ENCODE peak calls at places on chromosome 10, in four cellular contexts. P is A549, I is K562, L is GM12878. Z is an unnamed sample.

GRCh38 chr10:47143072-47143471 is 156.9 kb upstream of the GDF10 start:
- DNase-seq in P (no peak), I (no peak), L (no peak), Z (no peak)

GRCh38 chr10:107740962-107741690 is 576.6 kb upstream of the SORCS1 start:
- DNase-seq in P (no peak), I (no peak), L (no peak), Z (no peak)

GRCh38 chr10:44043646-44044368 is 341.1 kb downstream of the CXCL12 start:
- DNase-seq in P (no peak), I (no peak), L (no peak), Z (no peak)

GRCh38 chr10:107238275-107238674 is 73.8 kb upstream of the SORCS1 start:
- DNase-seq in P (no peak), I (no peak), L (no peak), Z (no peak)

GRCh38 chr10:100395626-100396025 is 48.6 kb downstream of the SCD start:
- DNase-seq in P (no peak), I (no peak), L (no peak), Z (peak)

GRCh38 chr10:88792656-88793055 is 9.9 kb upstream of the LIPM start:
- DNase-seq in P (no peak), I (no peak), L (peak), Z (no peak)

GRCh38 chr10:23158370-23158769 is 33.7 kb upstream of the PTF1A start:
- DNase-seq in P (peak), I (peak), L (no peak), Z (peak)

GRCh38 chr10:28838908-28839307 is 161.6 kb downstream of the BAMBI start:
- DNase-seq in P (no peak), I (no peak), L (no peak), Z (peak)

GRCh38 chr10:94358480-94358879 is 4.3 kb downstream of the NOC3L start:
- DNase-seq in P (no peak), I (no peak), L (no peak), Z (peak)

GRCh38 chr10:117425908-117426566 is 50.8 kb upstream of the PDZD8 start:
- DNase-seq in P (no peak), I (no peak), L (no peak), Z (no peak)

GRCh38 chr10:90394306-90394705 is 463.5 kb downstream of the HTR7 start:
- DNase-seq in P (no peak), I (no peak), L (no peak), Z (no peak)

GRCh38 chr10:114068054-114068707 is 24.5 kb downstream of the ADRB1 start:
- DNase-seq in P (no peak), I (no peak), L (no peak), Z (no peak)

DNA sequence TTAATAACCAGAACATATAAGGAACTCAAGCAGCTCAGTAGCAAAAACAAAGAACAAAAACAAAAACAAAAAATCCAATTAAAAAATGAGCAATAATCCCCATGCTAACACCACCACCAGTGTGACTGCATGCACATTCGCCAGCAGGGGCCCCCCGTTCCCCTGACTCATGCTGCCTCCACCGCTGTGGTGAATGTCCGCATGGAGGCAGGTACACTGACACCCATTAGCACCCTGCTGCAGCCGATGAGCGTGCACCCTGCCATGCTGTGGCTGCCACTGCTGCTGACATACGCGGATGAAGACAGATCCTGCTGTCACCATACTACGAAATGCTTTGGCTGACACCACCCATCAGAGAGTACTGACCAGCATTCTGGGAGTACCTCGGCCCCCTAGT is 321.6 kb upstream of the LRRTM3 start:
- DNase-seq in P (no peak), I (no peak), L (no peak), Z (no peak)
- TF ChIP-seq BHLHE40 in P (no peak), I (no peak), L (no peak), Z (no peak)

DNA sequence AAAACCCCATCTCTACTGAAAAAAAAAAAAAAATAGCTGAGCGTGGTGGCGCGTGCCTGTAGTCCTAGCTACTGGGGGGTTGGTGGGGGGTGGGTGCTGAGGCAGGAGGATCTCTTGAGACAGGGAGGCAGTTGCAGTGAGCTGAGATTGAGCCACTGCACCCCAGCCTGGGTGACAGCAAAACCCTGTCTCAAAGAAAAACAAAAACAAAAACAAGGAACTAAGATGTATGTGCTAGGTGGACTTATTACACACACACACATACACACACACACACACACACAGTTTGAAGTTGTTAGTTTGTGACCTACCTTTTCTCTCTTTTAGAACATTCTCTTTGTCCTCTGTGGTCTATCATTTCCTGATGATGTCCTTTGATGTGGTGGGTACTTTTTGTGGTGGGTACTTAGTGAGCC is 53.5 kb downstream of the EXOC6 start:
- DNase-seq in P (no peak), I (no peak), L (peak), Z (no peak)
- TF ChIP-seq HDAC2 in P (no peak), I (no peak), L (no peak), Z (no peak)

GRCh38 chr10:31602541-31603244 is 283.7 kb downstream of the ZEB1 start:
- DNase-seq in P (peak), I (no peak), L (no peak), Z (no peak)
- TF ChIP-seq BHLHE40 in P (no peak), I (no peak), L (no peak), Z (no peak)

GRCh38 chr10:58318346-58318745 is 16.5 kb upstream of the UBE2D1 start:
- DNase-seq in P (no peak), I (no peak), L (no peak), Z (no peak)

GRCh38 chr10:58320351-58321065 is 14.3 kb upstream of the UBE2D1 start:
- DNase-seq in P (no peak), I (no peak), L (no peak), Z (no peak)

GRCh38 chr10:58322072-58322834 is 12.6 kb upstream of the UBE2D1 start:
- DNase-seq in P (no peak), I (no peak), L (no peak), Z (peak)

GRCh38 chr10:58316874-58317273 is 17.9 kb upstream of the UBE2D1 start:
- DNase-seq in P (no peak), I (no peak), L (no peak), Z (no peak)

GRCh38 chr10:58319599-58319998 is 15.2 kb upstream of the UBE2D1 start:
- DNase-seq in P (no peak), I (no peak), L (no peak), Z (peak)
- TF ChIP-seq HDAC2 in P (no peak), I (no peak), L (no peak), Z (no peak)

DNA sequence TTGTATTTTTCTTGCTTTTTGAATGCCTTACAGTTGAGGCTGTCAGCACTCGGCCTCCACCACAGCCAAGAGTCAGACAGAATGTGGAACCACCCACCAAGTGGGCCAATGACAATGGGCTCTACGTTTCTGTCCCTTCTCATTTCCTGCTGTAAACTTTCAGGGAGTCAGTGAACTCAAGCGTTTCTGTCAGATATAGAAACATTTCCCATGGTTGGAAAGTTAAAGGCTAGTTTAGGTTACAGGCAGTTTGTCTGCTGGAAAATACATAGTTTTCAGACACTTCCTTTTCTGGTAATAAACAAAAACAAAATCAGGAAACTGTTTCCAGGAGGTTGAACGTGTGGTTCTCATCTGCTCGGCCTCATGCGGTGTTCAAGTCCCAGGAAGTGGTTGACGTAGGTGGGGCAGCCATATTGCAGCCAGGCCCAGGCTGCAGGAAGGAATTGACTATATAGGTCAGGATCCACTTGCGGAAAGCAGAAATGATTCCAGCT is 245.1 kb downstream of the CAMK1D start:
- DNase-seq in P (no peak), I (no peak), L (no peak), Z (no peak)
- TF ChIP-seq BHLHE40 in P (no peak), I (no peak), L (no peak), Z (no peak)

GRCh38 chr10:5583525-5584175 is 58.9 kb downstream of the CALML3 start:
- DNase-seq in P (no peak), I (no peak), L (peak), Z (no peak)
- TF ChIP-seq HDAC2 in P (no peak), I (no peak), L (no peak), Z (no peak)

GRCh38 chr10:124860426-124860825 is 58.8 kb downstream of the ABRAXAS2 start:
- DNase-seq in P (no peak), I (no peak), L (no peak), Z (no peak)

GRCh38 chr10:124865676-124866075 is 64.1 kb downstream of the ABRAXAS2 start:
- DNase-seq in P (no peak), I (no peak), L (no peak), Z (no peak)

GRCh38 chr10:124867304-124867703 is 65.7 kb downstream of the ABRAXAS2 start:
- DNase-seq in P (no peak), I (no peak), L (no peak), Z (no peak)

GRCh38 chr10:124866812-124867211 is 65.2 kb downstream of the ABRAXAS2 start:
- DNase-seq in P (no peak), I (no peak), L (no peak), Z (no peak)

GRCh38 chr10:124864421-124865193 is 63.0 kb downstream of the ABRAXAS2 start:
- DNase-seq in P (no peak), I (no peak), L (no peak), Z (peak)
- TF ChIP-seq BHLHE40 in P (no peak), I (no peak), L (no peak), Z (no peak)

GRCh38 chr10:131848741-131849590 is 51.8 kb upstream of the PPP2R2D start:
- DNase-seq in P (no peak), I (no peak), L (no peak), Z (no peak)

GRCh38 chr10:131849591-131850489 is 51.0 kb upstream of the PPP2R2D start:
- DNase-seq in P (no peak), I (no peak), L (no peak), Z (no peak)

GRCh38 chr10:131847241-131847783 is 53.5 kb upstream of the PPP2R2D start:
- DNase-seq in P (no peak), I (no peak), L (no peak), Z (no peak)

GRCh38 chr10:131846224-131847101 is 54.3 kb upstream of the PPP2R2D start:
- DNase-seq in P (no peak), I (no peak), L (no peak), Z (no peak)

DNA sequence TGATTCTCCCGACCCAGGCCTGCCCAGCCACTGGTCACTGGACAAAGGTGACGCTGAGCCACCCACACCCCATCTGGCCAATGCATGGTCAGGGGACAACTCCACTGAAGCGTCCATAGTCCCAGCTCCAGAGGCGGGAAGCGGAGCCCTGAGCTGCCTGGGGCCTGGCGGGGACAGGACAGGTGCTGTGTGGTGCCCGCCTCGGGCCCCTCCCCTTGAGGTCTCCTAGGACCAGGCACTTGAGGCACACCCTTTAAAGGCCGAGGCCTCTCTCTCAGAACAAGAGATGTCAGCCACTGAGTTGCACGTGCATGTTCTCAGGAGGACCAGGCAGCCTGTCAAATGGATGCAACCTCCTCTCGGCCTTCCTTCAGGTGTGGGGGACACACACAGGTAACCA is 52.5 kb upstream of the PPP2R2D start:
- DNase-seq in P (no peak), I (no peak), L (no peak), Z (no peak)
- TF ChIP-seq HDAC2 in P (no peak), I (no peak), L (no peak), Z (no peak)

DNA sequence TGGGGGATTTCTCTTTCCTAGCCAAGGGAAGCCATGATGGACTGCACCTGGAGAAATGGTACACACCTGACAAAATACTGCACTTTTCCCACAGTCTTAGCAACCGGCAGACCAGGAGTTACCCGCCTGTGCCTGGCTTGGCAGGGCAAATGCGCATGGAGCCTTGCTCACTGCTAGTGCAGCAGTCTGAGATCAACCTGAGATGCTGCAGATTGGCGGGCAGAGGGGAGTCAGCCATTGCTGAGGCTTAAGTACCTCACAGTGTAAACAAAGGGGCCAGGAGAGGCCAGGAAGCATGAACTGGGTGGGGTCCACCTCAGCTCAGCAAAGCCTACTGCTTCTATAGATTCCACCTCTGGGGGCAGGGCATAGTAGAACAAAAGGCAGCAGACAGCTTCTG is 49.4 kb downstream of the OR13A1 start:
- DNase-seq in P (no peak), I (no peak), L (no peak), Z (no peak)
- TF ChIP-seq BHLHE40 in P (no peak), I (no peak), L (no peak), Z (no peak)

Z was measured in HepG2.